ENCODE peak calls at places on chromosomes 13 and 19, in seven cellular contexts. Z is psoas muscle; Y is ureter; W is activated CD4-positive, alpha-beta T cell treated with anti-CD3 and anti-CD28 coated beads, Interleukin-2, amount 10 ng/mL, durations not matched to agents 7 days and 5 days; D is mucosa of descending colon; G is activated CD8-positive, alpha-beta memory T cell treated with anti-CD3 and anti-CD28 coated beads for 48 hours; V is fibroblast of lung. P is an unnamed sample.

GRCh38 chr13:50319603-50320296 is 304.5 kb downstream of the KCNRG start:
- DNase-seq in Z (no peak), Y (no peak), W (no peak), D (peak; percentile 23), G (no peak), V (peak; percentile 36), P (no peak)

GRCh38 chr19:39544201-39544903 is 4.4 kb upstream of the EID2 start:
- DNase-seq in Z (no peak), Y (no peak), W (no peak), D (no peak), G (no peak), V (no peak), P (no peak)

GRCh38 chr19:54949412-54949811 is 2.1 kb upstream of the NLRP7 start:
- DNase-seq in Z (no peak), Y (no peak), W (no peak), D (no peak), G (no peak), V (no peak), P (no peak)

GRCh38 chr13:28601581-28601980 is 57.3 kb upstream of the POMP start:
- DNase-seq in Z (no peak), Y (no peak), W (no peak), D (no peak), G (no peak), V (no peak), P (no peak)

GRCh38 chr13:44735806-44736205 is 159.7 kb upstream of the TSC22D1 start:
- DNase-seq in Z (no peak), Y (no peak), W (no peak), D (no peak), G (no peak), V (no peak), P (no peak)

GRCh38 chr19:45901432-45901903 is 945 bp downstream of the MYPOP start:
- DNase-seq in Z (peak; percentile 68), Y (no peak), W (peak; percentile 27), D (peak; percentile 39), G (no peak), V (peak; percentile 46), P (no peak)

GRCh38 chr19:19064811-19065745 is 1.3 kb downstream of the SLC25A42 start:
- DNase-seq in Z (no peak), Y (no peak), W (peak; percentile 35), D (peak; percentile 30), G (no peak), V (no peak), P (no peak)

GRCh38 chr13:97307544-97307881 is 85.4 kb downstream of the MBNL2 start:
- DNase-seq in Z (no peak), Y (no peak), W (no peak), D (no peak), G (no peak), V (no peak), P (no peak)

GRCh38 chr13:69547780-69548179 is 559.8 kb upstream of the ATXN8OS start:
- DNase-seq in Z (no peak), Y (no peak), W (no peak), D (no peak), G (no peak), V (no peak), P (no peak)

GRCh38 chr13:23447927-23448326 is 14.4 kb upstream of the SACS start:
- DNase-seq in Z (no peak), Y (no peak), W (no peak), D (peak; percentile 7), G (no peak), V (peak; percentile 96), P (no peak)

GRCh38 chr19:1450735-1451669 is 1.1 kb downstream of the APC2 start:
- DNase-seq in Z (no peak), Y (no peak), W (no peak), D (no peak), G (no peak), V (no peak), P (no peak)

GRCh38 chr19:17041994-17042393 is 15.4 kb upstream of the CPAMD8 start:
- DNase-seq in Z (no peak), Y (no peak), W (no peak), D (peak; percentile 54), G (no peak), V (peak; percentile 66), P (no peak)

P was measured in neuronal stem cell.